ENCODE peak calls at places on chromosomes 6 and 20, in six cellular contexts. I is vagina, C is breast epithelium, F is cardiac muscle cell, W is fibroblast of mammary gland, M is GM23248. O is an unnamed sample.

GRCh38 chr6:45997875-45998506 is 17.7 kb downstream of the CLIC5 start:
- DNase-seq in I (no peak), C (no peak), F (no peak), W (no peak), M (no peak), O (no peak)

GRCh38 chr6:134544737-134545136 is 226.8 kb upstream of the SGK1 start:
- DNase-seq in I (no peak), C (no peak), F (no peak), W (no peak), M (no peak), O (no peak)

GRCh38 chr20:25277941-25278521 is 30.1 kb downstream of the PYGB start:
- DNase-seq in I (no peak), C (peak), F (no peak), W (no peak), M (no peak), O (no peak)

GRCh38 chr6:166541366-166541765 is 45.1 kb downstream of the RAMACL start:
- DNase-seq in I (no peak), C (no peak), F (no peak), W (no peak), M (no peak), O (no peak)

GRCh38 chr6:101443315-101443714 is 49.8 kb downstream of the GRIK2 start:
- DNase-seq in I (no peak), C (no peak), F (no peak), W (no peak), M (no peak), O (no peak)

GRCh38 chr6:104580452-104580851 is 279.3 kb downstream of the HACE1 start:
- DNase-seq in I (no peak), C (no peak), F (peak), W (peak), M (no peak), O (peak)

GRCh38 chr6:18242062-18242851 is 22.1 kb downstream of the DEK start:
- DNase-seq in I (no peak), C (no peak), F (peak), W (peak), M (peak), O (peak)

GRCh38 chr6:149064026-149065017 is 253.2 kb upstream of the TAB2 start:
- DNase-seq in I (no peak), C (no peak), F (no peak), W (no peak), M (peak), O (no peak)

GRCh38 chr6:154580397-154581135 is 70.1 kb upstream of the CNKSR3 start:
- DNase-seq in I (no peak), C (no peak), F (no peak), W (no peak), M (no peak), O (no peak)

GRCh38 chr6:119360262-119360915 is 10.8 kb upstream of the MAN1A1 start:
- DNase-seq in I (no peak), C (no peak), F (no peak), W (no peak), M (no peak), O (no peak)

GRCh38 chr6:33428219-33428890 is 8.5 kb downstream of the SYNGAP1 start:
- DNase-seq in I (no peak), C (no peak), F (peak), W (peak), M (peak), O (peak)

GRCh38 chr6:159654483-159655098 is 38.5 kb downstream of the SOD2 start:
- DNase-seq in I (no peak), C (no peak), F (peak), W (peak), M (peak), O (peak)

GRCh38 chr6:119575721-119576120 is 226.2 kb upstream of the MAN1A1 start:
- DNase-seq in I (no peak), C (no peak), F (peak), W (peak), M (peak), O (peak)

GRCh38 chr6:91477688-91478087 is 890.8 kb upstream of the MAP3K7 start:
- DNase-seq in I (no peak), C (no peak), F (no peak), W (no peak), M (no peak), O (no peak)

GRCh38 chr6:51077967-51078518 is 259.4 kb downstream of the TFAP2B start:
- DNase-seq in I (no peak), C (no peak), F (no peak), W (no peak), M (no peak), O (no peak)

DNA sequence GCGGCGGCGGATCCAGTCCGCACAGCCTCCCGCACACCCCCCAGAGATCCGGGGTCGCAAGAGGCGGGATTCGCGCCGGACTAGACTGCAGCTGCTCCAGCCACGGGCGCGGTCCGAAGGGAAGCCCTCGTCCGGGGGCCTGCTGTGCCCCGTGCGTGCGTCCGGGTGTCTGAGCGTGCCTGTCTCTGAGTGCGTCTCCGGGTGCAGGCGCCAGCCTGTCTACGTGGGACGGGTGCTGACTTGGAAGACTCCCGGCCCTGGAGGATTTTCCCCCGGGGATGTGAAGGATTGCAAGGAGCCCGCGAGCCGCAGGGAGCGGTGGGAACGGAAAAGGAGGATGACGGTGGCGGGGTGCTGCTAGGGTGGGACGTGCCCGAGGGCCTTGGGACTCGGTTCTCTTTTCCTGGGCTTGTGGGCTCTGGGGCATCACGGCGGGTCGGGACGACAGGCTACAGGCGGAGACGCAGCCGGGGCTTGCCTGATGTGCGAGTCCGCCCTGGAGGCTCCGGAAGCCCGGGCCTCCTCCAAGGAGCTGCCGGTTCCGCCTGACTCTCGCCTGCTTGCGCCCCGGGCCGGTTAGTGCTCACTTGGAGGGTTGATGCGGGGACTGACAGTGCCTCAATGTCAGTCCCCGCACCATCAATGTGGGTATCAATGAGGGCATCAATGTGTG is 5.7 kb downstream of the MAFB start:
- DNase-seq in I (no peak), C (no peak), F (peak), W (no peak), M (peak), O (peak)
- H3K4me3 ChIP-seq in I (peak), C (peak), F (peak), W (no peak), M (peak), O (peak)

DNA sequence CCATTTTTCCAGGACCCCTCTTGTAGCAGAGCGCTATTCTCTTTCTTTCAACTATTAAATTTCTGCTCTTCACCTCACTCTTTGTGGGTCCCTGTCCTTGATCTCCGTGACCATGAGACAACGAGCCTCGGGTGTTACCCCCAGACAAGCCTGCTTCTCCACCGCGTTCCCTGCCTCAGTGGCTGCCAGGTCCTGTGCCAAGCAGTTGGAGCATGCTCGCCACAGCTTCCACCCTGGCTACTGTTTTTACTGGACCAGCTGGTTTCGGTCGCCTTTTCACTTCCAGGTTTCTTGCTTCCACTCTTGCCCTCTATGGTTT is 5.7 kb downstream of the TP53RK start:
- DNase-seq in I (no peak), C (no peak), F (no peak), W (no peak), M (no peak), O (no peak)
- H3K4me3 ChIP-seq in I (peak), C (peak), F (peak), W (peak), M (peak), O (peak)

GRCh38 chr6:32191696-32192607 is 491 bp downstream of the GPSM3 start:
- DNase-seq in I (no peak), C (no peak), F (no peak), W (no peak), M (no peak), O (no peak)
- H3K4me3 ChIP-seq in I (peak), C (peak), F (no peak), W (no peak), M (no peak), O (no peak)

GRCh38 chr20:35277531-35278395 is at the start of gene MMP24OS:
- DNase-seq in I (no peak), C (peak), F (peak), W (peak), M (peak), O (peak)

GRCh38 chr20:35275741-35276251 is 2.1 kb downstream of the MMP24OS start:
- DNase-seq in I (no peak), C (no peak), F (no peak), W (no peak), M (no peak), O (no peak)

GRCh38 chr20:35277127-35277526 is 795 bp downstream of the MMP24OS start:
- DNase-seq in I (no peak), C (no peak), F (no peak), W (no peak), M (no peak), O (no peak)

GRCh38 chr20:35274172-35275092 is 3.5 kb downstream of the MMP24OS start:
- DNase-seq in I (no peak), C (no peak), F (no peak), W (no peak), M (no peak), O (no peak)

DNA sequence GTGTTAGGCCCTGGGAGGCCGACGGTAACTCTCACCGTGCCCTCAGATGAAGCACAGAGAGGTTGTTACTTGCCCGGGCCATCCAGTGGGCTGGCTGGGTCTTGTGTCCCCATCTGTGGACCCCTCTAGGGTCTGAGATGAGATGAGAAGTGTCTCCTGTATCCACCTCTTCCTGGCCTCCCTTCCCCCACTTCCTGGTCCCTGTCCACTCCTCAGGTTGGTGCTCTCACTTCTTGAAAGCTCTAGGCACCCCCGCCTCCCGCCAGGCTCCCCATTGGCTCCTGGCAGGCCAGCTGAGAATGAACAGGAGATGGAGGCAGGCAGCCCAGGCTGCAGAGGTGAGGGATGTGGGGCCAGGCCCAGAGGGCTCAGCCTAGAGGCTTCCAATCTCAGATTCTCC is 1.5 kb downstream of the MMP24OS start:
- DNase-seq in I (no peak), C (no peak), F (no peak), W (no peak), M (peak), O (no peak)
- H3K4me3 ChIP-seq in I (peak), C (peak), F (peak), W (peak), M (peak), O (peak)

GRCh38 chr20:60728705-60729104 is 523.4 kb upstream of the CDH4 start:
- DNase-seq in I (no peak), C (no peak), F (no peak), W (no peak), M (no peak), O (no peak)
- H3K4me3 ChIP-seq in I (no peak), C (no peak), F (no peak), W (no peak), M (no peak), O (no peak)

GRCh38 chr20:31710423-31711250 is 12.0 kb downstream of the BCL2L1 start:
- DNase-seq in I (no peak), C (no peak), F (no peak), W (no peak), M (no peak), O (no peak)
- H3K4me3 ChIP-seq in I (no peak), C (no peak), F (no peak), W (no peak), M (no peak), O (no peak)

DNA sequence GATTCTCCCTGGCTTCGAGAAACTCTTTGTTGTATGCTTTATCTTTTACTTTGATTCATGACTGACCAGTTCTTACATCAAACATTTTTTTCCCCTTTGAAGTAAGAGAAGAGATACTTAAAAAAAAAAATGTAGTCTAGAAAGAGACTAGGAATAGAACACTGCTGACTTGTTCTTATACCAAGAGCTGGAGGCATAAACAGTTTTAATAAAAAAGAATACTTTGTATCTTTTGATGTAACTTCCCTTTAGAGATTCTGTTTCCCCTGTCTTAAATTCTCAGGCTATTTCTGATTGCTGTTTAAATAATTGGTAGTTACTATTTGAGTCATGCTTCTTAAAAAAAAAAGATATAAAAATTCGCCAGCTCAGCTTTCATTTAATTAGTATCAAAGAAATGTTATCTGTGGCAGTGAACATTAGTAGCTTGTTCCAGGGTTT is 4.8 kb downstream of the ASXL1 start:
- DNase-seq in I (no peak), C (no peak), F (no peak), W (no peak), M (peak), O (no peak)
- H3K4me3 ChIP-seq in I (no peak), C (no peak), F (no peak), W (no peak), M (peak), O (no peak)

DNA sequence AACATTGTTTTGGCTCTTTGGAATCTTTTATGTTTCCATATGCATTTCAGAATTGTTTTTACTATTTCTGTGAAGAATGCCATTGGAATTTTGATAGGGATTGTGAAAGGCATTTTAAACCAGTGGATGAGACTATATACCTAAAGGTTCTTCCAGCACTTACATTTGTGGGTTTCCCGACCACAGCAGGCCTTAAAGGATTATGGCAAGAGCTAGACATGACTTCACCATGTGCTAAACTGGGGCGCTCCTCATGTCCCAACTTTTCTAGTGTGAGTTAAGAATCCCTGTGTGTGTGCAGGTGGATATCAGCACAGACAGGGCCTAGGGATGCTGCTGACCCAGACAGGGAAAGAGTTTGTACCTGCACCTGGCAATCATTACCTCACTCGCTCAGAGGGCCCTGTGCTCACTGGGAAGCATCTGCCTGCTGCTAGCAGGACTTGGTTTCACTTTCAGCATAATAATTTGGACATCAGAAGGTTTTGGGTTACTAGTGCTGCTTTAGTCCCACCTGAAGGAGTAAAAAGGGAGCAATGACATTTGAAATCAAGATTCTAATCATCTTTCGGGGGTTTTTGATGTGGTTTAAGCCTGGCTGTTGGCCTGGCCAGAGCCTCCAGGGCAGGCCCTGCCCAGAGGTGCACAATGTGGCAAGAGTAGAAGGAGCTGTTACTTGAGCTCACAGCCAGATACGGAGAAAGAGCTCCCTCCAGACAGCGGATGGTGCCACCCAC is 137.2 kb downstream of the CDC5L start:
- DNase-seq in I (no peak), C (no peak), F (no peak), W (no peak), M (no peak), O (no peak)
- H3K4me3 ChIP-seq in I (no peak), C (no peak), F (no peak), W (no peak), M (no peak), O (no peak)

DNA sequence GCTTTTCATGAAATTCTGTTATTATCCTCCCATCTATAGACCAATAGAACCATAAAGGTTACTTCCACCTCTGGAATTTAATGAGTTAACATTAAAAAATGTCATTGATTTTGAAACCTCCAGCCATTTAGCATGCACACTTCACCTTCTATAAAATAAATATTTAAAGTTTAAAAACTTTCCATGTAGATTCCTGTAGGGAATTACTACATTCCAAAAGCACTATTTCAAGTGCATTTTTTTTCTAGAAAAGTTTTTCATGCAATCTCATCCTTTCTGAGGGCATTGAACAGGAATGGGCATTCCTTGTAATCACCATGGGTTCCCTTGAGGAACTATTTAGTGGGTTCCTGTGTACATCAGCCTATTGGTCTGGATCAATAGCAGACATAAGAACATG is 253.8 kb upstream of the RIN2 start:
- DNase-seq in I (no peak), C (no peak), F (no peak), W (no peak), M (no peak), O (no peak)
- H3K4me3 ChIP-seq in I (no peak), C (no peak), F (no peak), W (no peak), M (no peak), O (no peak)

GRCh38 chr20:18585134-18585533 is 2.7 kb upstream of the DTD1 start:
- DNase-seq in I (no peak), C (no peak), F (peak), W (peak), M (peak), O (peak)
- H3K4me3 ChIP-seq in I (no peak), C (no peak), F (no peak), W (no peak), M (no peak), O (no peak)